ENCODE peak calls at places on chromosome 4, in six cellular contexts. Z is breast epithelium; D is mammary epithelial cell; R is naive thymus-derived CD4-positive, alpha-beta T cell; Q is A549; X is foreskin keratinocyte. U is an unnamed sample.

GRCh38 chr4:1246901-1247810 is 1.8 kb downstream of the CTBP1 start:
- DNase-seq in Z (peak; percentile 49), D (peak; percentile 8), R (no peak), Q (no peak), X (no peak), U (peak; percentile 47)

GRCh38 chr4:1673671-1674070 is 10.4 kb downstream of the FAM53A start:
- DNase-seq in Z (no peak), D (no peak), R (no peak), Q (no peak), X (no peak), U (no peak)

GRCh38 chr4:6465985-6466384 is 6.4 kb downstream of the PPP2R2C start:
- DNase-seq in Z (peak; percentile 2), D (no peak), R (no peak), Q (no peak), X (no peak), U (no peak)

GRCh38 chr4:80967346-80967745 is 63.2 kb upstream of the BMP3 start:
- DNase-seq in Z (no peak), D (no peak), R (no peak), Q (no peak), X (no peak), U (no peak)

GRCh38 chr4:100093091-100093866 is 97.0 kb downstream of the DDIT4L start:
- DNase-seq in Z (peak; percentile 72), D (peak; percentile 88), R (peak; percentile 93), Q (peak; percentile 43), X (peak; percentile 60), U (peak; percentile 87)

GRCh38 chr4:11543710-11544109 is 115.0 kb upstream of the HS3ST1 start:
- DNase-seq in Z (no peak), D (peak; percentile 71), R (no peak), Q (no peak), X (no peak), U (no peak)

GRCh38 chr4:37445023-37445422 is 200.5 kb downstream of the NWD2 start:
- DNase-seq in Z (no peak), D (no peak), R (no peak), Q (no peak), X (no peak), U (no peak)

GRCh38 chr4:96228463-96228862 is 388.6 kb downstream of the PDHA2 start:
- DNase-seq in Z (no peak), D (no peak), R (no peak), Q (no peak), X (no peak), U (no peak)

GRCh38 chr4:106587558-106587957 is 219.0 kb upstream of the GIMD1 start:
- DNase-seq in Z (no peak), D (peak; percentile 82), R (no peak), Q (no peak), X (peak; percentile 72), U (no peak)

GRCh38 chr4:165834116-165834515 is 38.9 kb upstream of the TLL1 start:
- DNase-seq in Z (no peak), D (no peak), R (no peak), Q (no peak), X (no peak), U (no peak)

GRCh38 chr4:77002321-77002720 is 52.8 kb downstream of the SEPTIN11 start:
- DNase-seq in Z (no peak), D (no peak), R (no peak), Q (no peak), X (no peak), U (no peak)

GRCh38 chr4:112282860-112283667 is 2.6 kb downstream of the TIFA start:
- DNase-seq in Z (no peak), D (no peak), R (no peak), Q (no peak), X (no peak), U (no peak)

GRCh38 chr4:120080533-120080932 is 13.9 kb upstream of the MAD2L1 start:
- DNase-seq in Z (no peak), D (no peak), R (no peak), Q (no peak), X (no peak), U (no peak)

GRCh38 chr4:7736436-7737267 is 203.0 kb downstream of the AFAP1 start:
- DNase-seq in Z (no peak), D (no peak), R (no peak), Q (no peak), X (no peak), U (no peak)

GRCh38 chr4:56907009-56907408 is 691 bp upstream of the REST start:
- DNase-seq in Z (no peak), D (no peak), R (peak; percentile 26), Q (no peak), X (no peak), U (no peak)

GRCh38 chr4:57110635-57111546 is 706 bp upstream of the IGFBP7 start:
- DNase-seq in Z (no peak), D (peak; percentile 64), R (no peak), Q (no peak), X (no peak), U (peak; percentile 77)

GRCh38 chr4:105714071-105714521 is 5.5 kb downstream of the GSTCD start:
- DNase-seq in Z (no peak), D (peak; percentile 32), R (no peak), Q (no peak), X (peak; percentile 29), U (no peak)

GRCh38 chr4:8176547-8177399 is 18.2 kb upstream of the ABLIM2 start:
- DNase-seq in Z (no peak), D (peak; percentile 51), R (peak; percentile 51), Q (peak; percentile 73), X (no peak), U (peak; percentile 71)

GRCh38 chr4:100569196-100569595 is 51.4 kb upstream of the EMCN start:
- DNase-seq in Z (no peak), D (no peak), R (no peak), Q (no peak), X (no peak), U (no peak)

GRCh38 chr4:72858328-72858727 is 211.2 kb downstream of the COX18 start:
- DNase-seq in Z (no peak), D (peak; percentile 85), R (no peak), Q (no peak), X (peak; percentile 38), U (no peak)

GRCh38 chr4:33746979-33747378 is 2497.3 kb downstream of the ARAP2 start:
- DNase-seq in Z (no peak), D (peak; percentile 21), R (no peak), Q (no peak), X (no peak), U (no peak)

GRCh38 chr4:125722009-125722408 is 407.3 kb downstream of the FAT4 start:
- DNase-seq in Z (no peak), D (no peak), R (no peak), Q (no peak), X (no peak), U (no peak)

GRCh38 chr4:73836373-73837269 is at the start of gene CXCL6:
- DNase-seq in Z (no peak), D (no peak), R (no peak), Q (no peak), X (no peak), U (peak; percentile 82)

GRCh38 chr4:55348436-55348835 is 2.4 kb downstream of the SRD5A3 start:
- DNase-seq in Z (no peak), D (peak; percentile 11), R (no peak), Q (no peak), X (no peak), U (no peak)
- H3K27ac ChIP-seq in Z (no peak overlapping the region), D (no peak overlapping the region), R (no peak overlapping the region), Q (no peak overlapping the region), X (no peak overlapping the region), U (no peak overlapping the region)

GRCh38 chr4:20276848-20277247 is 25.1 kb downstream of the SLIT2 start:
- DNase-seq in Z (no peak), D (no peak), R (no peak), Q (no peak), X (no peak), U (no peak)
- H3K27ac ChIP-seq in Z (no peak overlapping the region), D (no peak overlapping the region), R (no peak overlapping the region), Q (no peak overlapping the region), X (no peak overlapping the region), U (no peak overlapping the region)

DNA sequence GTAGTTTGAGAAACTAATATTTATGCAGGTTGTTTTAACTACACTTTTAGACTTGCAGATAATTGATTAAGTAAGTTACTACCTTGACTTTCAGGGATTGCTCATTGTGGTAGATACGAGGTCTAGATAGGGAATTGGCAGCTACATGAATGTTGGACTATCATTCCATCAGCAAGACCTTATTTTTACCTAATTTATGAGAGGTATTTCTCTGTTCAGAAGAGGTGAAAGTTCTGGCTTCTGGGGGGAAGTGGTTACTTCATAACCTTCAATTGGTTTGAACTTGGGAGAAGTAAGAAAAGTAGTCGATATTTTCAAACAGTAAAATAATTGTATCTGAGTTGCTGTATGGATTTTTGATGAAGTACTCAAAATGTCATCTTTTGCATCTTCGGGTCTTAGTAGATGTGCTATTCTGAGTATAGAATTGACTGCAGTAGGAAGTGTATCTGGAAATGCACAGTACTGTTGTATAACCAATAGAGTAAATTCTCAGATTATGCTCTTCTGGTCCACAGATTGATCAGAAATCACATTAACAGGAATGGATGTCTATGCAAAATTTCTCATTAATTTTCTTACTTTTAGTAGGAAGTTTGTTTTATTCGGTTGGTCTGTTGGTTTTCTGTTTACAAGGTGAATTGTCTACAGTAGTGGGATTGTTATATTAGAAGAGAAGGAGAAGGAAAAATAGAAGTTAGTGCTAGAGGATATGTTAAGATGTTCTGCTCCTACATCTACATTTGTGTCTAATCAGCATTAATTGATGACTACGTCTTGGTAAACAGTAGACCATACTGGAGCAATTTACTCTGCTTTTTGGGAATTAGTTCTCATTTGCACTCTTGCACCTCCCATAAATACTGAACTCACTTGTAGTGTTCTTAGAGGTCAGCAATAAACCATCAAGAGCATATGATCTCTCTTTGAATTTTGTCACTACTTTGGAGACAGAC is 3.0 kb downstream of the NFKB1 start:
- DNase-seq in Z (no peak), D (no peak), R (peak; percentile 22), Q (no peak), X (no peak), U (no peak)
- H3K27ac ChIP-seq in Z (peak overlapping the region; percentile 97), D (peak overlapping the region; percentile 7), R (peak overlapping the region; percentile 100), Q (peak overlapping the region; percentile 57), X (no peak overlapping the region), U (no peak overlapping the region)

GRCh38 chr4:87505862-87506261 is 23.3 kb downstream of the SPARCL1 start:
- DNase-seq in Z (no peak), D (no peak), R (no peak), Q (no peak), X (no peak), U (no peak)
- H3K27ac ChIP-seq in Z (peak overlapping the region; percentile 73), D (no peak overlapping the region), R (no peak overlapping the region), Q (no peak overlapping the region), X (no peak overlapping the region), U (peak overlapping the region; percentile 91)

GRCh38 chr4:184415071-184415470 is 59.3 kb downstream of the IRF2 start:
- DNase-seq in Z (no peak), D (peak; percentile 70), R (no peak), Q (no peak), X (no peak), U (no peak)
- H3K27ac ChIP-seq in Z (no peak overlapping the region), D (peak overlapping the region; percentile 3), R (no peak overlapping the region), Q (no peak overlapping the region), X (peak overlapping the region; percentile 49), U (no peak overlapping the region)

U was measured in aorta.